ENCODE peak calls at places on chromosomes 5 and 9, in six cellular contexts. One of them, this sample, is unnamed.

GRCh38 chr5:42798284-42799240 is 13.1 kb downstream of the SELENOP start:
- DNase-seq in fibroblast of pulmonary artery: no peak
- DNase-seq in activated T-helper 1 cell treated with anti-CD3 and anti-CD28 coated beads, Interleukin-2, amount 50 U/mL, for 16 hours: no peak
- DNase-seq in tibial nerve: no peak
- DNase-seq in NCI-H1417: no peak
- DNase-seq in lower leg skin: no peak
- DNase-seq in this sample: no peak

GRCh38 chr9:116904165-116904564 is 217.1 kb downstream of the TRIM32 start:
- DNase-seq in fibroblast of pulmonary artery: no peak
- DNase-seq in activated T-helper 1 cell treated with anti-CD3 and anti-CD28 coated beads, Interleukin-2, amount 50 U/mL, for 16 hours: no peak
- DNase-seq in tibial nerve: no peak
- DNase-seq in NCI-H1417: no peak
- DNase-seq in lower leg skin: no peak
- DNase-seq in this sample: no peak

GRCh38 chr5:132669455-132669820 is 4.4 kb upstream of the IL4 start:
- DNase-seq in fibroblast of pulmonary artery: no peak
- DNase-seq in activated T-helper 1 cell treated with anti-CD3 and anti-CD28 coated beads, Interleukin-2, amount 50 U/mL, for 16 hours: no peak
- DNase-seq in tibial nerve: no peak
- DNase-seq in NCI-H1417: no peak
- DNase-seq in lower leg skin: no peak
- DNase-seq in this sample: no peak

GRCh38 chr5:34564706-34565235 is 91.4 kb upstream of the RAI14 start:
- DNase-seq in fibroblast of pulmonary artery: peak; percentile 52
- DNase-seq in activated T-helper 1 cell treated with anti-CD3 and anti-CD28 coated beads, Interleukin-2, amount 50 U/mL, for 16 hours: no peak
- DNase-seq in tibial nerve: no peak
- DNase-seq in NCI-H1417: no peak
- DNase-seq in lower leg skin: no peak
- DNase-seq in this sample: no peak

GRCh38 chr9:128262687-128263086 is 13.1 kb downstream of the GOLGA2 start:
- DNase-seq in fibroblast of pulmonary artery: no peak
- DNase-seq in activated T-helper 1 cell treated with anti-CD3 and anti-CD28 coated beads, Interleukin-2, amount 50 U/mL, for 16 hours: no peak
- DNase-seq in tibial nerve: no peak
- DNase-seq in NCI-H1417: no peak
- DNase-seq in lower leg skin: no peak
- DNase-seq in this sample: no peak

GRCh38 chr5:146510528-146510927 is 5.5 kb downstream of the GPR151 start:
- DNase-seq in fibroblast of pulmonary artery: peak; percentile 69
- DNase-seq in activated T-helper 1 cell treated with anti-CD3 and anti-CD28 coated beads, Interleukin-2, amount 50 U/mL, for 16 hours: no peak
- DNase-seq in tibial nerve: no peak
- DNase-seq in NCI-H1417: no peak
- DNase-seq in lower leg skin: no peak
- DNase-seq in this sample: no peak

GRCh38 chr9:108784998-108785397 is 70.8 kb downstream of the ACTL7B start:
- DNase-seq in fibroblast of pulmonary artery: peak; percentile 80
- DNase-seq in activated T-helper 1 cell treated with anti-CD3 and anti-CD28 coated beads, Interleukin-2, amount 50 U/mL, for 16 hours: no peak
- DNase-seq in tibial nerve: no peak
- DNase-seq in NCI-H1417: no peak
- DNase-seq in lower leg skin: no peak
- DNase-seq in this sample: no peak

GRCh38 chr9:133677126-133678010 is 41.2 kb downstream of the DBH start:
- DNase-seq in fibroblast of pulmonary artery: no peak
- DNase-seq in activated T-helper 1 cell treated with anti-CD3 and anti-CD28 coated beads, Interleukin-2, amount 50 U/mL, for 16 hours: peak; percentile 41
- DNase-seq in tibial nerve: no peak
- DNase-seq in NCI-H1417: no peak
- DNase-seq in lower leg skin: no peak
- DNase-seq in this sample: no peak

GRCh38 chr9:124507880-124508432 is 757 bp upstream of the NR5A1 start:
- DNase-seq in fibroblast of pulmonary artery: no peak
- DNase-seq in activated T-helper 1 cell treated with anti-CD3 and anti-CD28 coated beads, Interleukin-2, amount 50 U/mL, for 16 hours: no peak
- DNase-seq in tibial nerve: no peak
- DNase-seq in NCI-H1417: no peak
- DNase-seq in lower leg skin: no peak
- DNase-seq in this sample: no peak

GRCh38 chr9:107737987-107738743 is 248.6 kb upstream of the KLF4 start:
- DNase-seq in fibroblast of pulmonary artery: peak; percentile 93
- DNase-seq in activated T-helper 1 cell treated with anti-CD3 and anti-CD28 coated beads, Interleukin-2, amount 50 U/mL, for 16 hours: no peak
- DNase-seq in tibial nerve: peak; percentile 37
- DNase-seq in NCI-H1417: peak; percentile 35
- DNase-seq in lower leg skin: peak; percentile 65
- DNase-seq in this sample: no peak

GRCh38 chr5:141650851-141651727 is at the start of gene FCHSD1:
- DNase-seq in fibroblast of pulmonary artery: peak; percentile 79
- DNase-seq in activated T-helper 1 cell treated with anti-CD3 and anti-CD28 coated beads, Interleukin-2, amount 50 U/mL, for 16 hours: peak; percentile 65
- DNase-seq in tibial nerve: peak; percentile 85
- DNase-seq in NCI-H1417: peak; percentile 51
- DNase-seq in lower leg skin: peak; percentile 82
- DNase-seq in this sample: peak; percentile 63

GRCh38 chr9:33785914-33786313 is 9.4 kb upstream of the PRSS3 start:
- DNase-seq in fibroblast of pulmonary artery: peak; percentile 33
- DNase-seq in activated T-helper 1 cell treated with anti-CD3 and anti-CD28 coated beads, Interleukin-2, amount 50 U/mL, for 16 hours: no peak
- DNase-seq in tibial nerve: no peak
- DNase-seq in NCI-H1417: no peak
- DNase-seq in lower leg skin: no peak
- DNase-seq in this sample: no peak

GRCh38 chr9:105006514-105006913 is 78.6 kb upstream of the ABCA1 start:
- DNase-seq in fibroblast of pulmonary artery: no peak
- DNase-seq in activated T-helper 1 cell treated with anti-CD3 and anti-CD28 coated beads, Interleukin-2, amount 50 U/mL, for 16 hours: no peak
- DNase-seq in tibial nerve: no peak
- DNase-seq in NCI-H1417: no peak
- DNase-seq in lower leg skin: no peak
- DNase-seq in this sample: no peak

GRCh38 chr9:98796364-98797101 is at the start of gene ANKS6:
- DNase-seq in fibroblast of pulmonary artery: peak; percentile 72
- DNase-seq in activated T-helper 1 cell treated with anti-CD3 and anti-CD28 coated beads, Interleukin-2, amount 50 U/mL, for 16 hours: peak; percentile 68
- DNase-seq in tibial nerve: peak; percentile 72
- DNase-seq in NCI-H1417: peak; percentile 79
- DNase-seq in lower leg skin: no peak
- DNase-seq in this sample: peak; percentile 47

GRCh38 chr5:123089572-123089970 is 530 bp downstream of the PRDM6 start:
- DNase-seq in fibroblast of pulmonary artery: peak; percentile 39
- DNase-seq in activated T-helper 1 cell treated with anti-CD3 and anti-CD28 coated beads, Interleukin-2, amount 50 U/mL, for 16 hours: no peak
- DNase-seq in tibial nerve: no peak
- DNase-seq in NCI-H1417: peak; percentile 54
- DNase-seq in lower leg skin: no peak
- DNase-seq in this sample: no peak

This sample was measured in NCI-H2227 treated with DMSO at 0.1 percent for 48 hours.